ENCODE peak calls at places on chromosomes 6 and 20, in four cellular contexts. One of them, this sample, is unnamed.

GRCh38 chr6:106520711-106521367 is 108.5 kb downstream of the RTN4IP1 start:
- DNase-seq in NB4: peak
- DNase-seq in transverse colon: peak
- DNase-seq in RWPE1: no peak
- DNase-seq in this sample: no peak

GRCh38 chr20:12566596-12566995 is 442.2 kb upstream of the SPTLC3 start:
- DNase-seq in transverse colon: no peak
- DNase-seq in NB4: no peak
- DNase-seq in RWPE1: no peak
- DNase-seq in this sample: no peak

GRCh38 chr6:30960907-30961673 is 20.3 kb downstream of the MUCL3 start:
- DNase-seq in transverse colon: no peak
- DNase-seq in NB4: peak
- DNase-seq in RWPE1: no peak
- DNase-seq in this sample: no peak

GRCh38 chr6:147699637-147700036 is 191.1 kb downstream of the SAMD5 start:
- DNase-seq in transverse colon: no peak
- DNase-seq in RWPE1: peak
- DNase-seq in NB4: no peak
- DNase-seq in this sample: no peak

GRCh38 chr6:135496805-135497411 is 632 bp downstream of the AHI1 start:
- DNase-seq in transverse colon: no peak
- DNase-seq in RWPE1: no peak
- DNase-seq in NB4: no peak
- DNase-seq in this sample: no peak

GRCh38 chr6:100573169-100573568 is 108.4 kb upstream of the SIM1 start:
- DNase-seq in RWPE1: peak
- DNase-seq in transverse colon: no peak
- DNase-seq in NB4: peak
- DNase-seq in this sample: no peak

GRCh38 chr20:43667341-43668132 is 623 bp downstream of the MYBL2 start:
- DNase-seq in NB4: peak
- DNase-seq in transverse colon: no peak
- DNase-seq in RWPE1: peak
- DNase-seq in this sample: no peak

GRCh38 chr20:53707341-53708102 is 113.9 kb upstream of the ZNF217 start:
- DNase-seq in NB4: peak
- DNase-seq in transverse colon: no peak
- DNase-seq in RWPE1: no peak
- DNase-seq in this sample: no peak

GRCh38 chr20:51631953-51632352 is 89.4 kb upstream of the NFATC2 start:
- DNase-seq in transverse colon: no peak
- DNase-seq in NB4: no peak
- DNase-seq in RWPE1: no peak
- DNase-seq in this sample: no peak

GRCh38 chr6:129567374-129567773 is 142.6 kb downstream of the ARHGAP18 start:
- DNase-seq in NB4: peak
- DNase-seq in transverse colon: no peak
- DNase-seq in RWPE1: peak
- DNase-seq in this sample: no peak

GRCh38 chr20:15619816-15620215 is 953.4 kb downstream of the KIF16B start:
- DNase-seq in transverse colon: no peak
- DNase-seq in NB4: no peak
- DNase-seq in RWPE1: no peak
- DNase-seq in this sample: no peak

GRCh38 chr20:52191132-52191435 is 495 bp downstream of the ZFP64 start:
- DNase-seq in RWPE1: peak
- DNase-seq in transverse colon: no peak
- DNase-seq in NB4: no peak
- DNase-seq in this sample: no peak

GRCh38 chr6:33344771-33345697 is 27.5 kb upstream of the ZBTB22 start:
- DNase-seq in transverse colon: peak
- DNase-seq in NB4: peak
- DNase-seq in RWPE1: peak
- DNase-seq in this sample: peak

GRCh38 chr20:3667434-3668037 is 4.3 kb upstream of the GFRA4 start:
- DNase-seq in RWPE1: no peak
- DNase-seq in NB4: no peak
- DNase-seq in transverse colon: no peak
- DNase-seq in this sample: no peak

GRCh38 chr20:35954907-35955251 is 577 bp upstream of the SCAND1 start:
- DNase-seq in NB4: peak
- DNase-seq in transverse colon: no peak
- DNase-seq in RWPE1: peak
- DNase-seq in this sample: no peak

GRCh38 chr20:22339091-22339881 is 245.1 kb downstream of the FOXA2 start:
- DNase-seq in transverse colon: peak
- DNase-seq in NB4: peak
- DNase-seq in RWPE1: peak
- DNase-seq in this sample: no peak

GRCh38 chr6:110363748-110364147 is 5.6 kb upstream of the METTL24 start:
- DNase-seq in NB4: no peak
- DNase-seq in RWPE1: no peak
- DNase-seq in transverse colon: no peak
- DNase-seq in this sample: no peak

GRCh38 chr20:62732766-62733165 is 24.1 kb downstream of the NTSR1 start:
- DNase-seq in NB4: no peak
- DNase-seq in RWPE1: no peak
- DNase-seq in transverse colon: peak
- DNase-seq in this sample: no peak

GRCh38 chr6:118719351-118720124 is 68.1 kb upstream of the CEP85L start:
- DNase-seq in transverse colon: no peak
- DNase-seq in RWPE1: no peak
- DNase-seq in NB4: no peak
- DNase-seq in this sample: no peak

GRCh38 chr6:22590423-22590822 is 21.1 kb downstream of the HDGFL1 start:
- DNase-seq in transverse colon: no peak
- DNase-seq in RWPE1: no peak
- DNase-seq in NB4: no peak
- DNase-seq in this sample: no peak

GRCh38 chr6:21840428-21840827 is 246.9 kb downstream of the SOX4 start:
- DNase-seq in NB4: peak
- DNase-seq in transverse colon: no peak
- DNase-seq in RWPE1: no peak
- DNase-seq in this sample: no peak

GRCh38 chr6:9346923-9347322 is 911.6 kb upstream of the SLC35B3 start:
- DNase-seq in RWPE1: no peak
- DNase-seq in NB4: no peak
- DNase-seq in transverse colon: no peak
- DNase-seq in this sample: no peak

GRCh38 chr20:53255102-53255710 is 283.0 kb downstream of the TSHZ2 start:
- DNase-seq in RWPE1: no peak
- DNase-seq in NB4: no peak
- DNase-seq in transverse colon: no peak
- DNase-seq in this sample: no peak

GRCh38 chr20:4173142-4173541 is 157.8 kb upstream of the RNF24 start:
- DNase-seq in transverse colon: no peak
- DNase-seq in RWPE1: no peak
- DNase-seq in NB4: no peak
- DNase-seq in this sample: no peak

GRCh38 chr6:146950351-146950835 is 253.8 kb upstream of the STXBP5 start:
- DNase-seq in transverse colon: peak
- DNase-seq in RWPE1: no peak
- DNase-seq in NB4: peak
- DNase-seq in this sample: no peak

GRCh38 chr6:40400738-40401137 is 186.4 kb downstream of the LRFN2 start:
- DNase-seq in transverse colon: no peak
- DNase-seq in NB4: no peak
- DNase-seq in RWPE1: no peak
- DNase-seq in this sample: no peak

GRCh38 chr6:4114123-4114522 is 21.3 kb downstream of the ECI2 start:
- DNase-seq in NB4: no peak
- DNase-seq in transverse colon: no peak
- DNase-seq in RWPE1: no peak
- DNase-seq in this sample: no peak

GRCh38 chr6:99471638-99472037 is 43.6 kb downstream of the USP45 start:
- DNase-seq in transverse colon: no peak
- DNase-seq in RWPE1: no peak
- DNase-seq in NB4: no peak
- DNase-seq in this sample: no peak

GRCh38 chr6:111803384-111803783 is 69.9 kb downstream of the FYN start:
- DNase-seq in NB4: no peak
- DNase-seq in RWPE1: no peak
- DNase-seq in transverse colon: no peak
- DNase-seq in this sample: no peak

GRCh38 chr6:98054453-98054852 is 771.4 kb upstream of the MMS22L start:
- DNase-seq in RWPE1: no peak
- DNase-seq in transverse colon: no peak
- DNase-seq in NB4: peak
- DNase-seq in this sample: no peak

GRCh38 chr6:169479783-169480495 is 221.9 kb downstream of the WDR27 start:
- DNase-seq in transverse colon: no peak
- DNase-seq in RWPE1: no peak
- DNase-seq in NB4: no peak
- DNase-seq in this sample: no peak

GRCh38 chr20:40675599-40676221 is 13.3 kb downstream of the MAFB start:
- DNase-seq in transverse colon: no peak
- DNase-seq in NB4: no peak
- DNase-seq in RWPE1: no peak
- DNase-seq in this sample: no peak

GRCh38 chr6:31826793-31827285 is 699 bp upstream of the HSPA1B start:
- DNase-seq in RWPE1: peak
- DNase-seq in transverse colon: peak
- DNase-seq in NB4: peak
- DNase-seq in this sample: peak

GRCh38 chr6:124073021-124073420 is 269.4 kb downstream of the NKAIN2 start:
- DNase-seq in RWPE1: no peak
- DNase-seq in NB4: no peak
- DNase-seq in transverse colon: no peak
- DNase-seq in this sample: no peak

GRCh38 chr6:11711644-11711993 is 67.0 kb downstream of the ADTRP start:
- DNase-seq in RWPE1: no peak
- DNase-seq in NB4: peak
- DNase-seq in transverse colon: no peak
- DNase-seq in this sample: no peak

GRCh38 chr20:49167811-49168507 is 20.2 kb downstream of the STAU1 start:
- DNase-seq in RWPE1: no peak
- DNase-seq in transverse colon: no peak
- DNase-seq in NB4: no peak
- DNase-seq in this sample: no peak

GRCh38 chr6:17389274-17389847 is 4.0 kb upstream of the CAP2 start:
- DNase-seq in NB4: no peak
- DNase-seq in transverse colon: no peak
- DNase-seq in RWPE1: peak
- DNase-seq in this sample: no peak

GRCh38 chr6:7669742-7670141 is 56.2 kb upstream of the BMP6 start:
- DNase-seq in transverse colon: no peak
- DNase-seq in RWPE1: no peak
- DNase-seq in NB4: peak
- DNase-seq in this sample: no peak

This sample was measured in breast epithelium.